ENCODE peak calls at places on chromosomes 7 and 10, in nine cellular contexts. One of them, this sample, is unnamed.
A peak's percentile ranks its signal among the peaks of the same experiment; 100 is the strongest.

GRCh38 chr10:22505923-22506685 is 160.8 kb downstream of the SPAG6 start:
- DNase-seq in uterus: no peak
- DNase-seq in lower leg skin: no peak
- DNase-seq in brain microvascular endothelial cell: no peak
- DNase-seq in heart left ventricle: no peak
- DNase-seq in ascending aorta: no peak
- DNase-seq in cardiac muscle cell: no peak
- DNase-seq in Peyer's patch: peak; percentile 56
- DNase-seq in choroid plexus epithelial cell: no peak
- DNase-seq in this sample: peak; percentile 60

GRCh38 chr7:680411-681127 is 45.9 kb upstream of the DNAAF5 start:
- DNase-seq in uterus: no peak
- DNase-seq in lower leg skin: peak; percentile 80
- DNase-seq in brain microvascular endothelial cell: no peak
- DNase-seq in heart left ventricle: no peak
- DNase-seq in ascending aorta: no peak
- DNase-seq in cardiac muscle cell: no peak
- DNase-seq in Peyer's patch: no peak
- DNase-seq in choroid plexus epithelial cell: no peak
- DNase-seq in this sample: no peak

GRCh38 chr7:109351493-109351892 is 781.8 kb downstream of the DNAJB9 start:
- DNase-seq in uterus: no peak
- DNase-seq in lower leg skin: peak; percentile 56
- DNase-seq in brain microvascular endothelial cell: no peak
- DNase-seq in heart left ventricle: no peak
- DNase-seq in ascending aorta: no peak
- DNase-seq in cardiac muscle cell: no peak
- DNase-seq in Peyer's patch: no peak
- DNase-seq in choroid plexus epithelial cell: no peak
- DNase-seq in this sample: no peak

GRCh38 chr7:66239467-66239856 is 34.3 kb downstream of the TPST1 start:
- DNase-seq in uterus: no peak
- DNase-seq in lower leg skin: no peak
- DNase-seq in brain microvascular endothelial cell: no peak
- DNase-seq in heart left ventricle: no peak
- DNase-seq in ascending aorta: no peak
- DNase-seq in cardiac muscle cell: no peak
- DNase-seq in Peyer's patch: no peak
- DNase-seq in choroid plexus epithelial cell: peak; percentile 33
- DNase-seq in this sample: no peak

GRCh38 chr10:124296121-124296812 is 122.5 kb downstream of the OAT start:
- DNase-seq in uterus: no peak
- DNase-seq in lower leg skin: peak; percentile 81
- DNase-seq in brain microvascular endothelial cell: no peak
- DNase-seq in heart left ventricle: no peak
- DNase-seq in ascending aorta: peak; percentile 46
- DNase-seq in cardiac muscle cell: no peak
- DNase-seq in Peyer's patch: no peak
- DNase-seq in choroid plexus epithelial cell: no peak
- DNase-seq in this sample: no peak

GRCh38 chr10:63666836-63667383 is 145.7 kb downstream of the REEP3 start:
- DNase-seq in uterus: no peak
- DNase-seq in lower leg skin: no peak
- DNase-seq in brain microvascular endothelial cell: peak; percentile 83
- DNase-seq in heart left ventricle: no peak
- DNase-seq in ascending aorta: no peak
- DNase-seq in cardiac muscle cell: no peak
- DNase-seq in Peyer's patch: no peak
- DNase-seq in choroid plexus epithelial cell: peak; percentile 98
- DNase-seq in this sample: no peak

GRCh38 chr7:19752045-19752444 is 21.4 kb downstream of the TMEM196 start:
- DNase-seq in uterus: no peak
- DNase-seq in lower leg skin: no peak
- DNase-seq in brain microvascular endothelial cell: no peak
- DNase-seq in heart left ventricle: no peak
- DNase-seq in ascending aorta: no peak
- DNase-seq in cardiac muscle cell: no peak
- DNase-seq in Peyer's patch: no peak
- DNase-seq in choroid plexus epithelial cell: no peak
- DNase-seq in this sample: no peak

GRCh38 chr7:33807779-33808482 is 97.4 kb upstream of the BMPER start:
- DNase-seq in uterus: no peak
- DNase-seq in lower leg skin: no peak
- DNase-seq in brain microvascular endothelial cell: peak; percentile 89
- DNase-seq in heart left ventricle: no peak
- DNase-seq in ascending aorta: no peak
- DNase-seq in cardiac muscle cell: peak; percentile 43
- DNase-seq in Peyer's patch: no peak
- DNase-seq in choroid plexus epithelial cell: peak; percentile 93
- DNase-seq in this sample: no peak

GRCh38 chr10:122328676-122329075 is 45.8 kb upstream of the PLEKHA1 start:
- DNase-seq in uterus: no peak
- DNase-seq in lower leg skin: no peak
- DNase-seq in brain microvascular endothelial cell: no peak
- DNase-seq in heart left ventricle: no peak
- DNase-seq in ascending aorta: no peak
- DNase-seq in cardiac muscle cell: no peak
- DNase-seq in Peyer's patch: no peak
- DNase-seq in choroid plexus epithelial cell: no peak
- DNase-seq in this sample: no peak

GRCh38 chr10:31694929-31695837 is 233.4 kb downstream of the ARHGAP12 start:
- DNase-seq in uterus: no peak
- DNase-seq in lower leg skin: no peak
- DNase-seq in brain microvascular endothelial cell: no peak
- DNase-seq in heart left ventricle: no peak
- DNase-seq in ascending aorta: no peak
- DNase-seq in cardiac muscle cell: no peak
- DNase-seq in Peyer's patch: no peak
- DNase-seq in choroid plexus epithelial cell: no peak
- DNase-seq in this sample: no peak

GRCh38 chr7:2843711-2844152 is 376 bp downstream of the GNA12 start:
- DNase-seq in uterus: peak; percentile 43
- DNase-seq in lower leg skin: no peak
- DNase-seq in brain microvascular endothelial cell: no peak
- DNase-seq in heart left ventricle: peak; percentile 57
- DNase-seq in ascending aorta: peak; percentile 74
- DNase-seq in cardiac muscle cell: no peak
- DNase-seq in Peyer's patch: no peak
- DNase-seq in choroid plexus epithelial cell: peak; percentile 49
- DNase-seq in this sample: no peak

GRCh38 chr7:42174391-42174848 is 62.6 kb downstream of the GLI3 start:
- DNase-seq in uterus: peak; percentile 70
- DNase-seq in lower leg skin: no peak
- DNase-seq in brain microvascular endothelial cell: no peak
- DNase-seq in heart left ventricle: no peak
- DNase-seq in ascending aorta: no peak
- DNase-seq in cardiac muscle cell: no peak
- DNase-seq in Peyer's patch: no peak
- DNase-seq in choroid plexus epithelial cell: no peak
- DNase-seq in this sample: no peak

GRCh38 chr7:43385856-43386255 is 197.1 kb upstream of the STK17A start:
- DNase-seq in uterus: no peak
- DNase-seq in lower leg skin: no peak
- DNase-seq in brain microvascular endothelial cell: no peak
- DNase-seq in heart left ventricle: no peak
- DNase-seq in ascending aorta: no peak
- DNase-seq in cardiac muscle cell: no peak
- DNase-seq in Peyer's patch: no peak
- DNase-seq in choroid plexus epithelial cell: peak; percentile 19
- DNase-seq in this sample: no peak

GRCh38 chr10:32367793-32368453 is 21.0 kb upstream of the EPC1 start:
- DNase-seq in uterus: peak; percentile 71
- DNase-seq in lower leg skin: peak; percentile 94
- DNase-seq in brain microvascular endothelial cell: peak; percentile 34
- DNase-seq in heart left ventricle: peak; percentile 69
- DNase-seq in ascending aorta: no peak
- DNase-seq in cardiac muscle cell: peak; percentile 70
- DNase-seq in Peyer's patch: peak; percentile 68
- DNase-seq in choroid plexus epithelial cell: peak; percentile 81
- DNase-seq in this sample: peak; percentile 39

GRCh38 chr10:25059990-25060389 is 43.6 kb downstream of the THNSL1 start:
- DNase-seq in uterus: peak; percentile 18
- DNase-seq in lower leg skin: peak; percentile 90
- DNase-seq in brain microvascular endothelial cell: peak; percentile 90
- DNase-seq in heart left ventricle: peak; percentile 23
- DNase-seq in ascending aorta: peak; percentile 91
- DNase-seq in cardiac muscle cell: no peak
- DNase-seq in Peyer's patch: peak; percentile 71
- DNase-seq in choroid plexus epithelial cell: peak; percentile 94
- DNase-seq in this sample: peak; percentile 55

GRCh38 chr7:100983451-100984187 is 14.3 kb downstream of the MUC12 start:
- DNase-seq in uterus: no peak
- DNase-seq in lower leg skin: no peak
- DNase-seq in brain microvascular endothelial cell: peak; percentile 36
- DNase-seq in heart left ventricle: no peak
- DNase-seq in ascending aorta: no peak
- DNase-seq in cardiac muscle cell: no peak
- DNase-seq in Peyer's patch: peak; percentile 54
- DNase-seq in choroid plexus epithelial cell: peak; percentile 46
- DNase-seq in this sample: no peak

DNA sequence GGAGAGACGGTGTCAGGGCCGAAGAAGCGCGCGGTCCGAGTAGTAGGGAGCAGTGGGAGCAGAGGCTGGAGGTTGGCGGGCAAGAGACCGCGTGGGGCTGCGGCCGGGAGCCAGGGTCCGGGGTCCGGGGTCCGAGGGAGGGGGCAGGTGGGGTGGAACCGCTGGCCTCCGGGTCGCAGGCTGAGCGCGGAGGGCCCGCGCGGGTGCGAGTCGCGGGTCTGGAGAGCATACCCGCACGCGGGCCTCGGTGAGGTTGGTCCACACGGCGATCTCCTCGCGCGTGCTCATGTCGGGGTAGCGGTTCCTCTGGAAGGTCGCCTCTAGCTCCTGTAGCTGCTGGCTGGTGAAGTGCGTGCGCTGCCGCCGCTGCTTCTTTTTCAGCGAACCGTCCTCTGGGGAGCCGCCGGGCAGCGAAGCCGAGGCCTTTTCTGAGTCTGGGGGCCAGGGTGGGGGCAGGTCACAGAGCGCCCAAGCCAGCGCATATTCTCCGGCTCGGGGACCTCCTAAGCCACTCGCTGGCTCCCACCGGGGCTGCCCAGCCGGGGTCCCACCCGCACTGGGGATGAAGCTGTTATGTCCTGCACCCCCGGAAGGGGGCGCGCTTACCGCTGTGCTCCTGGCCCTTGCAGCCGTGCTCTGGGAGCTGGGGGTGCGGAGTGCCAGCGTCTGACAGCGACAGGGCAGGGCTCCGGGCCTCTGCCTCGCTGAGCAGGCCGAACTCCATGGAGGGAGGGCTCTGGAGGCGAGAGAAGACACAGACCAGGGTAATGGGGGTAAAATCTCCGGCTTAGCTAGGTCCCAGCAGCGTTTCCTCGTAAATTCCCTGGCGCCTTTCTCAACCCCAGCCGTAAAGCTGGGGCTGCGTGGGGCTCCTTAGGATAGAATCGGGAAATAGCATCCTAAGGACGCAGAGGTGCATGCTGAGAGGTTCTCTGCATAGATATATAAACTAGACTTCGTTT is 5.5 kb downstream of the ELOVL3 start:
- DNase-seq in uterus: no peak
- DNase-seq in lower leg skin: peak; percentile 79
- DNase-seq in brain microvascular endothelial cell: no peak
- DNase-seq in heart left ventricle: peak; percentile 59
- DNase-seq in ascending aorta: no peak
- DNase-seq in cardiac muscle cell: peak; percentile 52
- DNase-seq in Peyer's patch: peak; percentile 76
- DNase-seq in choroid plexus epithelial cell: no peak
- DNase-seq in this sample: no peak
- H3K4me3 ChIP-seq in uterus: no peak overlapping the region
- H3K4me3 ChIP-seq in lower leg skin: no peak overlapping the region
- H3K4me3 ChIP-seq in brain microvascular endothelial cell: peak overlapping the region; percentile 47
- H3K4me3 ChIP-seq in heart left ventricle: peak overlapping the region; percentile 21
- H3K4me3 ChIP-seq in ascending aorta: peak overlapping the region; percentile 72
- H3K4me3 ChIP-seq in cardiac muscle cell: peak overlapping the region; percentile 18
- H3K4me3 ChIP-seq in Peyer's patch: peak overlapping the region; percentile 57
- H3K4me3 ChIP-seq in choroid plexus epithelial cell: peak overlapping the region; percentile 47
- H3K4me3 ChIP-seq in this sample: no peak overlapping the region

DNA sequence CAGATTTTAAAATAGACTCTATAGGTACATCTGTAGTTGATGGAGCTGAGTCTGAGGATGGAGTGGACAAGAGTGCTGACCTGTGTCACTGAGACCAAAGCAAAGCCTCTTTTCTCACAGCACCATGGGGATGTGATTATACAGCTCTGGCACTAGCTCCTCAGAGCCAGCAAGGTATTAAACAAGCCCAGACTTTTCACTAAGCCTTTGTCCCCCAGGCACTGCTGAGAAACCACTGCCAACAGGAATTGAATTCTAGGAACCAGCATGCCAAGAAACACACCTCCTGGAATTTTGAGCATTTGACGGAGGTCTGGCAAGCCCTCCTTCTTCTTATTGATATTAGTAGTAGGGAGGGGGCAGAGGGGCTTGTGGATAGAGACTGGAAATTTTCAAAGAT is 147.0 kb downstream of the C1GALT1 start:
- DNase-seq in uterus: no peak
- DNase-seq in lower leg skin: no peak
- DNase-seq in brain microvascular endothelial cell: no peak
- DNase-seq in heart left ventricle: no peak
- DNase-seq in ascending aorta: no peak
- DNase-seq in cardiac muscle cell: no peak
- DNase-seq in Peyer's patch: no peak
- DNase-seq in choroid plexus epithelial cell: no peak
- DNase-seq in this sample: no peak
- H3K4me3 ChIP-seq in uterus: no peak overlapping the region
- H3K4me3 ChIP-seq in lower leg skin: no peak overlapping the region
- H3K4me3 ChIP-seq in brain microvascular endothelial cell: no peak overlapping the region
- H3K4me3 ChIP-seq in heart left ventricle: no peak overlapping the region
- H3K4me3 ChIP-seq in ascending aorta: no peak overlapping the region
- H3K4me3 ChIP-seq in cardiac muscle cell: no peak overlapping the region
- H3K4me3 ChIP-seq in Peyer's patch: no peak overlapping the region
- H3K4me3 ChIP-seq in choroid plexus epithelial cell: no peak overlapping the region
- H3K4me3 ChIP-seq in this sample: no peak overlapping the region

GRCh38 chr7:151125459-151125834 is 39.2 kb downstream of the AGAP3 start:
- DNase-seq in uterus: no peak
- DNase-seq in lower leg skin: no peak
- DNase-seq in brain microvascular endothelial cell: no peak
- DNase-seq in heart left ventricle: peak; percentile 78
- DNase-seq in ascending aorta: no peak
- DNase-seq in cardiac muscle cell: peak; percentile 80
- DNase-seq in Peyer's patch: peak; percentile 69
- DNase-seq in choroid plexus epithelial cell: no peak
- DNase-seq in this sample: no peak
- H3K4me3 ChIP-seq in uterus: peak overlapping the region; percentile 10
- H3K4me3 ChIP-seq in lower leg skin: no peak overlapping the region
- H3K4me3 ChIP-seq in brain microvascular endothelial cell: peak overlapping the region; percentile 46
- H3K4me3 ChIP-seq in heart left ventricle: peak overlapping the region; percentile 46
- H3K4me3 ChIP-seq in ascending aorta: peak overlapping the region; percentile 68
- H3K4me3 ChIP-seq in cardiac muscle cell: peak overlapping the region; percentile 32
- H3K4me3 ChIP-seq in Peyer's patch: peak overlapping the region; percentile 50
- H3K4me3 ChIP-seq in choroid plexus epithelial cell: peak overlapping the region; percentile 50
- H3K4me3 ChIP-seq in this sample: no peak overlapping the region

DNA sequence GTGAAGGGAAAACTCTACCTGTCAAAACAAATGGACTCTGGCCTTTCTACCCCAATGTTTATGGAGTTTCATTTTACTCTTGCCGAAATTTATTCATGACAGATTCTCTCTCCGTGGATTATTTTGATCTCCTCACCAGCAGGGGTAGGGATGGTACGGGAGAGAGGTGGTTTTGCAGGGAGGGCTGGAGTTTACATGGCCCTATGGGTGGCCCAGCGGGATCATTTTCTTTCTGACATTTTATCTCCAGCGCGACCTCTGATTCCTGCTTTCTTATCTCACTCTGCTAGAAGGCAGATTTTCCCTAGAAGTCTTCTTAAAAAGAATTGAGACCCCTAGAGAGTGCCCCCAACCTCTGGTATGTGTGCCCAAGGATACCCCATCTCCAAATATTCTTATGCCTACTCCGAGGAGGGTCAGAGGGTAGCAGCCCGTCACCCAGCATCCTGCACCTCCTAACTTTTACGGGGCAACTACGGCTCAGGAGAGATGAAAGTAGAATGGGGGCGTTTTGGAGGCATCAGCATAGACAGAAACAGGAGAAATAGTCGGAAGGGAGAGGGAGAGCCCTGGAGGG is 10.1 kb upstream of the GATA3 start:
- DNase-seq in uterus: no peak
- DNase-seq in lower leg skin: no peak
- DNase-seq in brain microvascular endothelial cell: no peak
- DNase-seq in heart left ventricle: no peak
- DNase-seq in ascending aorta: no peak
- DNase-seq in cardiac muscle cell: no peak
- DNase-seq in Peyer's patch: no peak
- DNase-seq in choroid plexus epithelial cell: no peak
- DNase-seq in this sample: no peak
- H3K4me3 ChIP-seq in uterus: no peak overlapping the region
- H3K4me3 ChIP-seq in lower leg skin: no peak overlapping the region
- H3K4me3 ChIP-seq in brain microvascular endothelial cell: no peak overlapping the region
- H3K4me3 ChIP-seq in heart left ventricle: no peak overlapping the region
- H3K4me3 ChIP-seq in ascending aorta: no peak overlapping the region
- H3K4me3 ChIP-seq in cardiac muscle cell: peak overlapping the region; percentile 23
- H3K4me3 ChIP-seq in Peyer's patch: no peak overlapping the region
- H3K4me3 ChIP-seq in choroid plexus epithelial cell: no peak overlapping the region
- H3K4me3 ChIP-seq in this sample: peak overlapping the region; percentile 47

This sample was measured in dorsolateral prefrontal cortex.